ENCODE peak calls at places on chromosomes 2 and 18, in ten cellular contexts. J, Z, T, U, R, W, S, Q, P and H are unnamed samples.
A peak's percentile ranks its signal among the peaks of the same experiment; 100 is the strongest.

GRCh38 chr2:8418721-8419120 is 263.1 kb upstream of the ID2 start:
- DNase-seq in T (no peak), Q (no peak), W (no peak), S (peak; percentile 48), P (no peak), Z (peak; percentile 30), R (no peak), U (peak; percentile 29), J (no peak), H (no peak)

GRCh38 chr2:111975053-111975552 is 76.7 kb downstream of the MERTK start:
- DNase-seq in Q (no peak), J (no peak), S (peak; percentile 64), W (no peak), T (peak; percentile 91), P (peak; percentile 98), U (peak; percentile 80), Z (peak; percentile 78), R (peak; percentile 70), H (no peak)

GRCh38 chr2:234329202-234329930 is 167.5 kb downstream of the ARL4C start:
- DNase-seq in W (no peak), Z (no peak), Q (peak; percentile 11), U (no peak), J (no peak), T (peak; percentile 63), R (no peak), P (peak; percentile 21), S (no peak), H (no peak)

GRCh38 chr2:213232649-213233437 is 51.4 kb upstream of the SPAG16 start:
- DNase-seq in Z (peak; percentile 26), J (no peak), P (no peak), W (no peak), Q (no peak), R (peak; percentile 17), S (no peak), T (no peak), U (peak; percentile 96), H (no peak)

GRCh38 chr18:11750581-11751304 is 61.7 kb downstream of the GNAL start:
- DNase-seq in S (no peak), T (no peak), Q (no peak), U (no peak), P (no peak), R (no peak), Z (no peak), W (no peak), J (no peak), H (no peak)

GRCh38 chr2:137508739-137509384 is 455.4 kb upstream of the HNMT start:
- DNase-seq in R (no peak), P (peak; percentile 2), W (no peak), U (no peak), Q (no peak), J (no peak), T (no peak), Z (no peak), S (no peak), H (no peak)

GRCh38 chr18:29434650-29435049 is 1257.7 kb upstream of the CDH2 start:
- DNase-seq in J (no peak), T (no peak), W (no peak), U (no peak), Q (no peak), Z (no peak), P (no peak), S (no peak), R (no peak), H (no peak)

GRCh38 chr2:178928077-178928476 is 120.9 kb upstream of the TTN start:
- DNase-seq in S (no peak), Q (no peak), P (no peak), J (no peak), Z (no peak), R (no peak), T (no peak), U (no peak), W (no peak), H (no peak)

GRCh38 chr18:48675912-48676311 is 137.1 kb downstream of the CTIF start:
- DNase-seq in T (no peak), J (no peak), W (no peak), U (no peak), R (no peak), Z (no peak), P (no peak), S (no peak), Q (no peak), H (no peak)

GRCh38 chr2:196601430-196602306 is 37.8 kb upstream of the CCDC150 start:
- DNase-seq in Z (peak; percentile 76), W (peak; percentile 13), R (peak; percentile 85), P (peak; percentile 71), T (peak; percentile 79), J (no peak), S (peak; percentile 67), U (peak; percentile 94), Q (no peak), H (no peak)

GRCh38 chr2:170140561-170140960 is 37.4 kb upstream of the MYO3B start:
- DNase-seq in Z (no peak), T (no peak), S (no peak), W (no peak), R (no peak), P (no peak), J (no peak), U (no peak), Q (no peak), H (no peak)

GRCh38 chr2:67845557-67846114 is 217.2 kb downstream of the C1D start:
- DNase-seq in R (no peak), W (no peak), S (no peak), Q (no peak), Z (no peak), T (no peak), J (no peak), U (peak; percentile 67), P (no peak), H (no peak)
- H3K4me3 ChIP-seq in R (no peak overlapping the region), W (no peak overlapping the region), S (no peak overlapping the region), Q (no peak overlapping the region), Z (no peak overlapping the region), T (no peak overlapping the region), J (no peak overlapping the region), U (no peak overlapping the region), P (no peak overlapping the region), H (no peak overlapping the region)

GRCh38 chr2:222364280-222364895 is 60.0 kb upstream of the SGPP2 start:
- DNase-seq in R (peak; percentile 61), P (peak; percentile 49), S (no peak), Q (no peak), J (no peak), T (no peak), W (no peak), Z (peak; percentile 63), U (peak; percentile 1), H (no peak)
- H3K4me3 ChIP-seq in R (no peak overlapping the region), P (no peak overlapping the region), S (no peak overlapping the region), Q (no peak overlapping the region), J (no peak overlapping the region), T (peak overlapping the region; percentile 0), W (no peak overlapping the region), Z (no peak overlapping the region), U (no peak overlapping the region), H (no peak overlapping the region)

DNA sequence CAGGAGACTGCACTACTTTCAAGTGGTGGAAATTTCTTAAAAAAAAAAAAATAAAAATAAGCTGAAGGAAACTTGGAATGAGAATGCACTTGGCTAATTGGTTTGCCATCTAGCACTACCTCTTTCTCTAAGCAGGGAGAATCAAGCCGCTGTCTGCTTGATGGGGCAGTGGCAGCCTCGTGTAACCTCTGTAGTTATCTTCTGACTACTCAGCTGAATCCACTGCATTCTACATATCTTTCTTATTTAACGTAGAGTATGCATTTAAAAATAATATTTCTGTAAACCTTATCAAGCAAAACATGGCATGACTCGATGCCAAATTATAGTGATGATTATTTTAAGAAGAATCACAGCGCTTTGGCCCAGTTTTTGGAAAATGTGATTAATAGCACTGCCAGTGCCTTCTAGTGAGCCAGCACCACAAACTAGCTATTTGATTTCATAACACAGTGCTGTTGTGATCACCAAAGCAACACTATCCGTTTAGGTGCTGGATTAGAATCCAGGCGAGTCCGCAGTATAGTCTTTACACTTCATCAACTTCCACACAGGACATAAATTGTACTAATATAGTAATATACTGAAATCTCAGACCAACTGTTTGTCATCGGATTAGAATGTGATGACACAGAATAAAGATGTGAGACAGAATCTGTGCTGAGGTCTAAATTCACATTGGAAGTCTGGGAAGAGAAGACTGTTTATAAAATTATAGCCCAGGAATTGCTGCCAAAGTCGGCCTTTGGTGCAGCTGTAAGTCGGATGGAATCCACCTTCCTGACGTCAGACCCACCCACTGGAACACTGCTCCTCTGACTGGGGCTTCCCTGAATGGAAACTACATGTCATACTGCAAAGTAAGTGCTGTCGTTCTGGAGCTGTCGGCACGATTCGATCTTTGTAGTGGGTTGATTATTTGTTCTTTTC is 136.5 kb upstream of the ETAA1 start:
- DNase-seq in Z (peak; percentile 89), S (peak; percentile 100), Q (peak; percentile 46), R (peak; percentile 85), T (no peak), J (peak; percentile 22), U (peak; percentile 96), W (peak; percentile 90), P (peak; percentile 76), H (peak; percentile 56)
- H3K4me3 ChIP-seq in Z (no peak overlapping the region), S (peak overlapping the region; percentile 39), Q (no peak overlapping the region), R (peak overlapping the region; percentile 22), T (no peak overlapping the region), J (no peak overlapping the region), U (no peak overlapping the region), W (no peak overlapping the region), P (no peak overlapping the region), H (no peak overlapping the region)

DNA sequence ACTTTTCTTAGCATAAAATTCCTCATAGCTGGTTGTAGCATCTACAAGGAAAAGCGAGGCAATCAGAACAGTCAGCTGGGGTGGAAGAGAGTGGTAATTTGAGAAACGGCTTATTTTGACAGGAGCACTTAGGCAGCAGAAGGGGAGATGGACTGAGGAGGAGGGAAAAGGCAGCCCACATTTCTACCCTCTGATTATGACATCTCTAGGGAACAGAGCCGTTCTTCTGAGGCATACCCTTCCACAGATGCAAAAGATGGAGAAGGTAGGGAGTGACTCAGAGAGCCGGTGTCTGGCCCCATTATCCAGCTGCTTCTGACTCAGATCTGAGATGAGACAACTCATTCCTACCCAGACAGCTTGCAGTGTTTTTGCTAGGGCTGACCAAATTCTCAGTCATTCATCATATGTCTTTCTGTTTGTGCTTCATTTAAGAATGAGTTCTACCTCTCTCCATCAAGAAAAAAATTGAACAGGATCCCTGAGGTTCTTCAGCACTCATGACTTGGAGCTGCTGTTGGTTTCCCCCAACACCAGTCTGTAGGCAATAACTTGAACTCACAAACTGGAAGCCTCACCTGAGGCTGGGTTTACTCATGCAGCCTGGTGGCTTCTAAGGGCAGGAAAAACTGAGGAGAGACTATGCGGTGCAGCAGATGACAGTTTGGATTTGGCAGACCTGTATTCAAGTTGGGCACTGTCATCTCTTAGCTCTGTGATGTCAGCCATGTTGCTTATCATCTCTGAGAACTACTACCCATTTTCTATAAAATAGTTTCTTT is 15.9 kb upstream of the SEC11C start:
- DNase-seq in P (peak; percentile 93), Z (peak; percentile 60), W (no peak), T (no peak), J (no peak), U (peak; percentile 82), S (peak; percentile 75), Q (no peak), R (peak; percentile 38), H (no peak)
- H3K4me3 ChIP-seq in P (no peak overlapping the region), Z (no peak overlapping the region), W (no peak overlapping the region), T (no peak overlapping the region), J (no peak overlapping the region), U (no peak overlapping the region), S (no peak overlapping the region), Q (no peak overlapping the region), R (no peak overlapping the region), H (no peak overlapping the region)